ENCODE peak calls at places on chromosomes 16 and 17, in six cellular contexts. Y, U, X, H, Q and N are unnamed samples.

GRCh38 chr17:82079001-82079677 is 13.5 kb upstream of the DUS1L start:
- DNase-seq in Y (no peak), U (no peak), X (no peak), H (no peak), Q (no peak), N (no peak)

GRCh38 chr17:77465358-77466041 is 324.7 kb downstream of the SEC14L1 start:
- DNase-seq in Y (peak), U (peak), X (peak), H (peak), Q (peak), N (no peak)

GRCh38 chr17:29148257-29148789 is 31.9 kb downstream of the MYO18A start:
- DNase-seq in Y (no peak), U (no peak), X (no peak), H (no peak), Q (no peak), N (no peak)

GRCh38 chr17:6753006-6753445 is 2.8 kb upstream of the XAF1 start:
- DNase-seq in Y (peak), U (peak), X (peak), H (peak), Q (peak), N (no peak)

GRCh38 chr17:71434716-71435115 is 686.1 kb upstream of the SOX9 start:
- DNase-seq in Y (no peak), U (no peak), X (no peak), H (no peak), Q (no peak), N (no peak)

GRCh38 chr17:8630227-8630801 is at the start of gene MYH10:
- DNase-seq in Y (no peak), U (no peak), X (no peak), H (no peak), Q (no peak), N (no peak)

GRCh38 chr16:80346160-80346632 is 194.6 kb upstream of the DYNLRB2 start:
- DNase-seq in Y (no peak), U (no peak), X (no peak), H (no peak), Q (no peak), N (no peak)

GRCh38 chr17:43701318-43701743 is 39.6 kb upstream of the MEOX1 start:
- DNase-seq in Y (peak), U (peak), X (no peak), H (no peak), Q (peak), N (no peak)

GRCh38 chr17:83103200-83103937 is 24.0 kb downstream of the METRNL start:
- DNase-seq in Y (peak), U (no peak), X (peak), H (peak), Q (peak), N (no peak)

GRCh38 chr17:48729335-48730239 is 1.0 kb upstream of the HOXB13 start:
- DNase-seq in Y (no peak), U (no peak), X (peak), H (no peak), Q (no peak), N (no peak)